ENCODE peak calls at places on chromosome 18, in ten cellular contexts. One of them, this sample, is unnamed. For H3K36me3 and H3K4me1, the result is how much of the 10 kb centered on the place peaks cover.

GRCh38 chr18:55199291-55199963 is 240.2 kb upstream of the CCDC68 start:
- DNase-seq in tibial nerve: no peak
- DNase-seq in neural progenitor cell: no peak
- DNase-seq in Peyer's patch: no peak
- DNase-seq in neuronal stem cell: no peak
- DNase-seq in SJSA1: no peak
- DNase-seq in heart right ventricle: no peak
- DNase-seq in CD8-positive, alpha-beta memory T cell: no peak
- DNase-seq in MM.1S: no peak
- DNase-seq in tibial artery: no peak
- DNase-seq in this sample: peak

GRCh38 chr18:43129946-43130523 is 14.6 kb upstream of the RIT2 start:
- DNase-seq in CD8-positive, alpha-beta memory T cell: no peak
- DNase-seq in heart right ventricle: no peak
- DNase-seq in SJSA1: peak
- DNase-seq in neuronal stem cell: no peak
- DNase-seq in MM.1S: peak
- DNase-seq in Peyer's patch: no peak
- DNase-seq in tibial nerve: no peak
- DNase-seq in tibial artery: no peak
- DNase-seq in neural progenitor cell: no peak
- DNase-seq in this sample: no peak

GRCh38 chr18:67300498-67300897 is 216.0 kb downstream of the DSEL start:
- DNase-seq in heart right ventricle: no peak
- DNase-seq in neural progenitor cell: peak
- DNase-seq in MM.1S: no peak
- DNase-seq in SJSA1: no peak
- DNase-seq in neuronal stem cell: peak
- DNase-seq in Peyer's patch: no peak
- DNase-seq in CD8-positive, alpha-beta memory T cell: no peak
- DNase-seq in tibial nerve: no peak
- DNase-seq in tibial artery: no peak
- DNase-seq in this sample: no peak

GRCh38 chr18:40935423-40935822 is 1019.6 kb upstream of the PIK3C3 start:
- DNase-seq in MM.1S: peak
- DNase-seq in neural progenitor cell: peak
- DNase-seq in neuronal stem cell: no peak
- DNase-seq in CD8-positive, alpha-beta memory T cell: no peak
- DNase-seq in tibial artery: no peak
- DNase-seq in SJSA1: peak
- DNase-seq in heart right ventricle: no peak
- DNase-seq in Peyer's patch: no peak
- DNase-seq in tibial nerve: no peak
- DNase-seq in this sample: peak

GRCh38 chr18:967037-967576 is 62.4 kb downstream of the ADCYAP1 start:
- DNase-seq in CD8-positive, alpha-beta memory T cell: no peak
- DNase-seq in Peyer's patch: no peak
- DNase-seq in tibial artery: no peak
- DNase-seq in SJSA1: no peak
- DNase-seq in neuronal stem cell: no peak
- DNase-seq in MM.1S: no peak
- DNase-seq in neural progenitor cell: no peak
- DNase-seq in heart right ventricle: no peak
- DNase-seq in tibial nerve: no peak
- DNase-seq in this sample: no peak

GRCh38 chr18:55585050-55585449 is 2.9 kb downstream of the TCF4 start:
- DNase-seq in SJSA1: no peak
- DNase-seq in neuronal stem cell: no peak
- DNase-seq in MM.1S: no peak
- DNase-seq in heart right ventricle: no peak
- DNase-seq in tibial nerve: no peak
- DNase-seq in tibial artery: no peak
- DNase-seq in neural progenitor cell: no peak
- DNase-seq in CD8-positive, alpha-beta memory T cell: no peak
- DNase-seq in Peyer's patch: no peak
- DNase-seq in this sample: no peak

GRCh38 chr18:28108801-28109200 is 68.1 kb downstream of the CDH2 start:
- DNase-seq in neural progenitor cell: peak
- DNase-seq in Peyer's patch: no peak
- DNase-seq in neuronal stem cell: no peak
- DNase-seq in SJSA1: no peak
- DNase-seq in tibial nerve: no peak
- DNase-seq in CD8-positive, alpha-beta memory T cell: no peak
- DNase-seq in heart right ventricle: no peak
- DNase-seq in tibial artery: no peak
- DNase-seq in MM.1S: no peak
- DNase-seq in this sample: no peak

GRCh38 chr18:9965711-9966624 is 52.2 kb downstream of the VAPA start:
- DNase-seq in SJSA1: no peak
- DNase-seq in tibial artery: no peak
- DNase-seq in neural progenitor cell: no peak
- DNase-seq in Peyer's patch: no peak
- DNase-seq in tibial nerve: no peak
- DNase-seq in heart right ventricle: no peak
- DNase-seq in CD8-positive, alpha-beta memory T cell: no peak
- DNase-seq in MM.1S: no peak
- DNase-seq in neuronal stem cell: no peak
- DNase-seq in this sample: peak

GRCh38 chr18:48887294-48887904 is 63.4 kb downstream of the SMAD7 start:
- DNase-seq in tibial artery: peak
- DNase-seq in CD8-positive, alpha-beta memory T cell: no peak
- DNase-seq in SJSA1: no peak
- DNase-seq in neural progenitor cell: no peak
- DNase-seq in tibial nerve: no peak
- DNase-seq in neuronal stem cell: no peak
- DNase-seq in heart right ventricle: no peak
- DNase-seq in MM.1S: no peak
- DNase-seq in Peyer's patch: no peak
- DNase-seq in this sample: no peak

GRCh38 chr18:22285299-22286140 is 116.1 kb downstream of the GATA6 start:
- DNase-seq in neural progenitor cell: no peak
- DNase-seq in neuronal stem cell: no peak
- DNase-seq in SJSA1: no peak
- DNase-seq in tibial artery: no peak
- DNase-seq in MM.1S: no peak
- DNase-seq in CD8-positive, alpha-beta memory T cell: no peak
- DNase-seq in tibial nerve: no peak
- DNase-seq in Peyer's patch: no peak
- DNase-seq in heart right ventricle: no peak
- DNase-seq in this sample: no peak

GRCh38 chr18:79440316-79440715 is 44.6 kb downstream of the NFATC1 start:
- DNase-seq in heart right ventricle: no peak
- DNase-seq in tibial nerve: no peak
- DNase-seq in neural progenitor cell: no peak
- DNase-seq in SJSA1: no peak
- DNase-seq in Peyer's patch: no peak
- DNase-seq in CD8-positive, alpha-beta memory T cell: no peak
- DNase-seq in MM.1S: no peak
- DNase-seq in neuronal stem cell: no peak
- DNase-seq in tibial artery: no peak
- DNase-seq in this sample: no peak

GRCh38 chr18:79436556-79437275 is 41.0 kb downstream of the NFATC1 start:
- DNase-seq in tibial nerve: no peak
- DNase-seq in tibial artery: no peak
- DNase-seq in neuronal stem cell: no peak
- DNase-seq in Peyer's patch: no peak
- DNase-seq in heart right ventricle: no peak
- DNase-seq in SJSA1: no peak
- DNase-seq in CD8-positive, alpha-beta memory T cell: no peak
- DNase-seq in neural progenitor cell: no peak
- DNase-seq in MM.1S: no peak
- DNase-seq in this sample: no peak

GRCh38 chr18:79439201-79440023 is 43.7 kb downstream of the NFATC1 start:
- DNase-seq in tibial artery: no peak
- DNase-seq in heart right ventricle: no peak
- DNase-seq in neuronal stem cell: no peak
- DNase-seq in CD8-positive, alpha-beta memory T cell: no peak
- DNase-seq in Peyer's patch: no peak
- DNase-seq in tibial nerve: peak
- DNase-seq in MM.1S: no peak
- DNase-seq in neural progenitor cell: no peak
- DNase-seq in SJSA1: no peak
- DNase-seq in this sample: peak

GRCh38 chr18:79438581-79438980 is 42.9 kb downstream of the NFATC1 start:
- DNase-seq in tibial artery: no peak
- DNase-seq in neuronal stem cell: no peak
- DNase-seq in heart right ventricle: no peak
- DNase-seq in MM.1S: no peak
- DNase-seq in CD8-positive, alpha-beta memory T cell: no peak
- DNase-seq in neural progenitor cell: no peak
- DNase-seq in tibial nerve: no peak
- DNase-seq in Peyer's patch: no peak
- DNase-seq in SJSA1: no peak
- DNase-seq in this sample: no peak

GRCh38 chr18:79438089-79438488 is 42.4 kb downstream of the NFATC1 start:
- DNase-seq in MM.1S: no peak
- DNase-seq in CD8-positive, alpha-beta memory T cell: no peak
- DNase-seq in Peyer's patch: no peak
- DNase-seq in neuronal stem cell: no peak
- DNase-seq in tibial artery: no peak
- DNase-seq in heart right ventricle: no peak
- DNase-seq in tibial nerve: no peak
- DNase-seq in neural progenitor cell: no peak
- DNase-seq in SJSA1: no peak
- DNase-seq in this sample: no peak
- H3K36me3 ChIP-seq in MM.1S: under half
- H3K36me3 ChIP-seq in CD8-positive, alpha-beta memory T cell: under half
- H3K36me3 ChIP-seq in Peyer's patch: under half
- H3K36me3 ChIP-seq in neuronal stem cell: under half
- H3K36me3 ChIP-seq in tibial artery: under half
- H3K36me3 ChIP-seq in heart right ventricle: under half
- H3K36me3 ChIP-seq in tibial nerve: under half
- H3K36me3 ChIP-seq in neural progenitor cell: under half
- H3K36me3 ChIP-seq in SJSA1: under half
- H3K36me3 ChIP-seq in this sample: under half

DNA sequence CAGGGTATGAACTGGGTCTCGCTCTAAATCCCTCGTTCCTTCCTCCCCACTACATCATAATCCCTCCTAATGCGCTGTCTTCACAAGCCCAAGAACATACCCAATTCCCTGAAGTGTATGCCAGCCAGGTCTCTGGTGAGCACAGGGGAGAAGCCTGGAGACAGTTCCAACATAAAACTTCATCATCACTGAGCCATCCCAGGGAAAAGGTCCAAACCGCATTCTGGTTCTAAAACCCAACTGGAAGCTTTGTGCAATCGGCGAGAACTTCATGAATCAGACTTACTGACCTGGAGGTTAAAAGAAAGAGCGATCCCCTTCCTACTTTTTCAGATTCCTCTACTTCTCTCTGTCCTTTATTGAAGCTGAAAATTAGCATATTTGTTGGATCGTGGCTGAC is 132.7 kb downstream of the ALPK2 start:
- DNase-seq in tibial nerve: no peak
- DNase-seq in MM.1S: no peak
- DNase-seq in neuronal stem cell: no peak
- DNase-seq in SJSA1: no peak
- DNase-seq in heart right ventricle: no peak
- DNase-seq in Peyer's patch: no peak
- DNase-seq in neural progenitor cell: no peak
- DNase-seq in tibial artery: no peak
- DNase-seq in CD8-positive, alpha-beta memory T cell: no peak
- DNase-seq in this sample: peak
- H3K4me1 ChIP-seq in tibial nerve: under half
- H3K4me1 ChIP-seq in MM.1S: under half
- H3K4me1 ChIP-seq in neuronal stem cell: under half
- H3K4me1 ChIP-seq in SJSA1: under half
- H3K4me1 ChIP-seq in heart right ventricle: under half
- H3K4me1 ChIP-seq in Peyer's patch: under half
- H3K4me1 ChIP-seq in neural progenitor cell: under half
- H3K4me1 ChIP-seq in tibial artery: under half
- H3K4me1 ChIP-seq in CD8-positive, alpha-beta memory T cell: under half
- H3K4me1 ChIP-seq in this sample: under half

GRCh38 chr18:45871655-45872054 is 46.2 kb downstream of the SIGLEC15 start:
- DNase-seq in neuronal stem cell: no peak
- DNase-seq in tibial nerve: no peak
- DNase-seq in Peyer's patch: no peak
- DNase-seq in CD8-positive, alpha-beta memory T cell: no peak
- DNase-seq in SJSA1: no peak
- DNase-seq in heart right ventricle: no peak
- DNase-seq in neural progenitor cell: no peak
- DNase-seq in MM.1S: no peak
- DNase-seq in tibial artery: no peak
- DNase-seq in this sample: no peak
- H3K36me3 ChIP-seq in neuronal stem cell: under half
- H3K36me3 ChIP-seq in tibial nerve: under half
- H3K36me3 ChIP-seq in Peyer's patch: under half
- H3K36me3 ChIP-seq in CD8-positive, alpha-beta memory T cell: under half
- H3K36me3 ChIP-seq in SJSA1: half or more
- H3K36me3 ChIP-seq in heart right ventricle: under half
- H3K36me3 ChIP-seq in neural progenitor cell: under half
- H3K36me3 ChIP-seq in MM.1S: under half
- H3K36me3 ChIP-seq in tibial artery: half or more
- H3K36me3 ChIP-seq in this sample: under half

GRCh38 chr18:7950380-7951143 is 383.4 kb downstream of the PTPRM start:
- DNase-seq in neural progenitor cell: no peak
- DNase-seq in CD8-positive, alpha-beta memory T cell: peak
- DNase-seq in neuronal stem cell: no peak
- DNase-seq in SJSA1: peak
- DNase-seq in tibial artery: no peak
- DNase-seq in MM.1S: no peak
- DNase-seq in Peyer's patch: no peak
- DNase-seq in tibial nerve: no peak
- DNase-seq in heart right ventricle: no peak
- DNase-seq in this sample: peak

GRCh38 chr18:7946724-7947377 is 379.7 kb downstream of the PTPRM start:
- DNase-seq in tibial artery: no peak
- DNase-seq in SJSA1: peak
- DNase-seq in Peyer's patch: no peak
- DNase-seq in heart right ventricle: no peak
- DNase-seq in neural progenitor cell: peak
- DNase-seq in CD8-positive, alpha-beta memory T cell: no peak
- DNase-seq in MM.1S: no peak
- DNase-seq in neuronal stem cell: no peak
- DNase-seq in tibial nerve: no peak
- DNase-seq in this sample: peak

GRCh38 chr18:7941533-7941932 is 374.4 kb downstream of the PTPRM start:
- DNase-seq in Peyer's patch: no peak
- DNase-seq in heart right ventricle: peak
- DNase-seq in tibial nerve: no peak
- DNase-seq in neural progenitor cell: no peak
- DNase-seq in MM.1S: no peak
- DNase-seq in neuronal stem cell: no peak
- DNase-seq in CD8-positive, alpha-beta memory T cell: no peak
- DNase-seq in tibial artery: no peak
- DNase-seq in SJSA1: no peak
- DNase-seq in this sample: no peak

GRCh38 chr18:7940976-7941375 is 373.9 kb downstream of the PTPRM start:
- DNase-seq in SJSA1: no peak
- DNase-seq in heart right ventricle: no peak
- DNase-seq in MM.1S: no peak
- DNase-seq in tibial nerve: no peak
- DNase-seq in tibial artery: no peak
- DNase-seq in neural progenitor cell: peak
- DNase-seq in neuronal stem cell: peak
- DNase-seq in Peyer's patch: no peak
- DNase-seq in CD8-positive, alpha-beta memory T cell: no peak
- DNase-seq in this sample: no peak

DNA sequence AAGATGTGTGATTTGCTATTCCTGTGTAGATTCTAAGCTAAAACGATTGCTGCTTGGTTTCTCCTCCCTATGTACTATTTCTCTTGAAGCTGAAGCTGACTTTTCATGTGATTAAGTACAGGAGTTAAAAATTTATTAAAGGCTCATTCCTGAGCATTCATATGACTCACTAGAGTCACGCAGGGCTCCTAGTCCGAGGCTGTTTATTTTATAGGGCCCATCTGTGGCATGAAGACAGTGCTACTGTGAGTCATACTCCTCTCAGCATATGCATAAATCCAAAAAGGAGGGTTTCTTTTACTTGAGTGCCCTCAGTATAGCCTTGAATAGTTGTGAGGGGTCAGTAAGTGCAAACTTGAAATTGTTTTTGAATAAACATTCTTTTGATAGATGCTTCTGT is 378.8 kb downstream of the PTPRM start:
- DNase-seq in MM.1S: no peak
- DNase-seq in SJSA1: peak
- DNase-seq in CD8-positive, alpha-beta memory T cell: no peak
- DNase-seq in neural progenitor cell: no peak
- DNase-seq in Peyer's patch: no peak
- DNase-seq in neuronal stem cell: no peak
- DNase-seq in tibial nerve: no peak
- DNase-seq in heart right ventricle: no peak
- DNase-seq in tibial artery: no peak
- DNase-seq in this sample: peak
- H3K4me1 ChIP-seq in MM.1S: under half
- H3K4me1 ChIP-seq in SJSA1: under half
- H3K4me1 ChIP-seq in CD8-positive, alpha-beta memory T cell: under half
- H3K4me1 ChIP-seq in neural progenitor cell: under half
- H3K4me1 ChIP-seq in Peyer's patch: under half
- H3K4me1 ChIP-seq in neuronal stem cell: under half
- H3K4me1 ChIP-seq in tibial nerve: under half
- H3K4me1 ChIP-seq in heart right ventricle: under half
- H3K4me1 ChIP-seq in tibial artery: under half
- H3K4me1 ChIP-seq in this sample: under half

This sample was measured in cardiac muscle cell.